ENCODE peak calls at places on chromosomes 1 and 21, in four cellular contexts. One of them, this sample, is unnamed.

GRCh38 chr1:118185083-118185899 is at the start of gene SPAG17:
- DNase-seq in CD8-positive, alpha-beta memory T cell: no peak
- DNase-seq in NCI-H1417: peak
- DNase-seq in RWPE1: no peak
- DNase-seq in this sample: no peak

GRCh38 chr1:27086628-27087027 is 68.3 kb downstream of the SLC9A1 start:
- DNase-seq in RWPE1: no peak
- DNase-seq in NCI-H1417: no peak
- DNase-seq in CD8-positive, alpha-beta memory T cell: no peak
- DNase-seq in this sample: no peak

GRCh38 chr1:164452549-164452948 is 106.4 kb upstream of the PBX1 start:
- DNase-seq in NCI-H1417: peak
- DNase-seq in RWPE1: no peak
- DNase-seq in CD8-positive, alpha-beta memory T cell: no peak
- DNase-seq in this sample: no peak

GRCh38 chr1:12549460-12550349 is 68.3 kb downstream of the DHRS3 start:
- DNase-seq in CD8-positive, alpha-beta memory T cell: no peak
- DNase-seq in NCI-H1417: peak
- DNase-seq in RWPE1: peak
- DNase-seq in this sample: peak

GRCh38 chr21:38267991-38268858 is 11.4 kb downstream of the KCNJ15 start:
- DNase-seq in NCI-H1417: no peak
- DNase-seq in CD8-positive, alpha-beta memory T cell: no peak
- DNase-seq in RWPE1: peak
- DNase-seq in this sample: no peak

GRCh38 chr1:227225715-227226346 is 92.5 kb downstream of the CDC42BPA start:
- DNase-seq in NCI-H1417: no peak
- DNase-seq in RWPE1: peak
- DNase-seq in CD8-positive, alpha-beta memory T cell: no peak
- DNase-seq in this sample: no peak

GRCh38 chr1:212189352-212189738 is 95.9 kb upstream of the PPP2R5A start:
- DNase-seq in CD8-positive, alpha-beta memory T cell: no peak
- DNase-seq in NCI-H1417: no peak
- DNase-seq in RWPE1: no peak
- DNase-seq in this sample: no peak

GRCh38 chr1:218779341-218779831 is 394.3 kb upstream of the LYPLAL1 start:
- DNase-seq in RWPE1: peak
- DNase-seq in CD8-positive, alpha-beta memory T cell: no peak
- DNase-seq in NCI-H1417: no peak
- DNase-seq in this sample: no peak

GRCh38 chr1:181255270-181255929 is 166.9 kb downstream of the IER5 start:
- DNase-seq in CD8-positive, alpha-beta memory T cell: no peak
- DNase-seq in NCI-H1417: no peak
- DNase-seq in RWPE1: peak
- DNase-seq in this sample: no peak

GRCh38 chr1:178964469-178965330 is 61.0 kb upstream of the FAM20B start:
- DNase-seq in CD8-positive, alpha-beta memory T cell: no peak
- DNase-seq in RWPE1: no peak
- DNase-seq in NCI-H1417: no peak
- DNase-seq in this sample: no peak

GRCh38 chr1:75079535-75080290 is 54.5 kb upstream of the LHX8 start:
- DNase-seq in RWPE1: no peak
- DNase-seq in CD8-positive, alpha-beta memory T cell: no peak
- DNase-seq in NCI-H1417: peak
- DNase-seq in this sample: no peak

GRCh38 chr1:94927405-94928175 is 680 bp upstream of the CNN3 start:
- DNase-seq in RWPE1: no peak
- DNase-seq in NCI-H1417: peak
- DNase-seq in CD8-positive, alpha-beta memory T cell: no peak
- DNase-seq in this sample: no peak

GRCh38 chr1:231500666-231501065 is 27.8 kb upstream of the TSNAX start:
- DNase-seq in CD8-positive, alpha-beta memory T cell: no peak
- DNase-seq in RWPE1: no peak
- DNase-seq in NCI-H1417: no peak
- DNase-seq in this sample: no peak

GRCh38 chr1:245345191-245345884 is 190.6 kb downstream of the KIF26B start:
- DNase-seq in NCI-H1417: no peak
- DNase-seq in RWPE1: no peak
- DNase-seq in CD8-positive, alpha-beta memory T cell: no peak
- DNase-seq in this sample: no peak

GRCh38 chr1:178232949-178233348 is 139.0 kb downstream of the RASAL2 start:
- DNase-seq in RWPE1: no peak
- DNase-seq in NCI-H1417: no peak
- DNase-seq in CD8-positive, alpha-beta memory T cell: no peak
- DNase-seq in this sample: no peak

GRCh38 chr1:3501856-3502665 is 47.6 kb downstream of the ARHGEF16 start:
- DNase-seq in NCI-H1417: peak
- DNase-seq in CD8-positive, alpha-beta memory T cell: peak
- DNase-seq in RWPE1: peak
- DNase-seq in this sample: no peak

GRCh38 chr1:187721216-187721615 is 892.5 kb downstream of the PLA2G4A start:
- DNase-seq in RWPE1: no peak
- DNase-seq in CD8-positive, alpha-beta memory T cell: no peak
- DNase-seq in NCI-H1417: no peak
- DNase-seq in this sample: peak

GRCh38 chr1:117501275-117501674 is 104.6 kb upstream of the TENT5C start:
- DNase-seq in RWPE1: no peak
- DNase-seq in CD8-positive, alpha-beta memory T cell: no peak
- DNase-seq in NCI-H1417: no peak
- DNase-seq in this sample: no peak

This sample was measured in NCI-H2171.